ENCODE peak calls at places on chromosome 17, in five cellular contexts. P is astrocyte of the cerebellum; F is GM12865; B is cerebellum; I is activated T-helper 1 cell treated with anti-CD3 and anti-CD28 coated beads, Interleukin-12 subunit alpha, Interleukin-12 subunit beta, Interleukin-2, Interleukin-4 antibody, amounts not matched to agents 30 ng/mL and 10 ng/mL and 1 ng/mL, durations not matched to agents 14 hours and 24 hours and 36 hours. N is an unnamed sample.

GRCh38 chr17:48646183-48647102 is 20.3 kb upstream of the HOXB9 start:
- DNase-seq in P (no peak), F (peak), B (no peak), I (no peak), N (peak)

GRCh38 chr17:57834146-57834741 is 15.6 kb downstream of the MRPS23 start:
- DNase-seq in P (no peak), F (no peak), B (no peak), I (no peak), N (no peak)

GRCh38 chr17:47239663-47240374 is 13.8 kb upstream of the ITGB3 start:
- DNase-seq in P (no peak), F (peak), B (no peak), I (no peak), N (peak)

GRCh38 chr17:48162946-48163506 is 55.5 kb downstream of the SNX11 start:
- DNase-seq in P (no peak), F (peak), B (no peak), I (no peak), N (no peak)

GRCh38 chr17:75927286-75927922 is 13.4 kb downstream of the FBF1 start:
- DNase-seq in P (no peak), F (peak), B (no peak), I (no peak), N (peak)

GRCh38 chr17:48647103-48647963 is 21.2 kb upstream of the HOXB9 start:
- DNase-seq in P (no peak), F (peak), B (no peak), I (no peak), N (no peak)

GRCh38 chr17:79916506-79916905 is 77.3 kb upstream of the CBX4 start:
- DNase-seq in P (no peak), F (no peak), B (no peak), I (no peak), N (peak)

GRCh38 chr17:16975744-16976625 is 4.1 kb upstream of the TNFRSF13B start:
- DNase-seq in P (no peak), F (peak), B (no peak), I (no peak), N (no peak)

GRCh38 chr17:60748232-60748631 is 70.6 kb downstream of the BCAS3 start:
- DNase-seq in P (no peak), F (no peak), B (no peak), I (no peak), N (no peak)

GRCh38 chr17:79114455-79115301 is 40.1 kb downstream of the ENGASE start:
- DNase-seq in P (no peak), F (no peak), B (no peak), I (no peak), N (no peak)

GRCh38 chr17:50916026-50916707 is 50.0 kb upstream of the TOB1 start:
- DNase-seq in P (no peak), F (no peak), B (no peak), I (no peak), N (no peak)

GRCh38 chr17:61678339-61678738 is 87.3 kb upstream of the NACA2 start:
- DNase-seq in P (no peak), F (no peak), B (no peak), I (no peak), N (no peak)

N was measured in 8988T.